ENCODE peak calls at places on chromosomes 3 and 15, in seven cellular contexts. A, Y, I, T, F, K and J are unnamed samples.

GRCh38 chr3:71854096-71854495 is 69.1 kb upstream of the PROK2 start:
- DNase-seq in A (no peak), Y (no peak), I (no peak), T (no peak), F (no peak), K (no peak), J (no peak)

GRCh38 chr3:196994056-196994455 is 25.4 kb upstream of the PIGZ start:
- DNase-seq in A (no peak), Y (no peak), I (no peak), T (no peak), F (no peak), K (no peak), J (no peak)

GRCh38 chr3:123642182-123642956 is 57.5 kb upstream of the HACD2 start:
- DNase-seq in A (peak), Y (peak), I (peak), T (peak), F (peak), K (peak), J (peak)

GRCh38 chr3:128544190-128544589 is 51.2 kb upstream of the GATA2 start:
- DNase-seq in A (no peak), Y (no peak), I (no peak), T (no peak), F (no peak), K (no peak), J (no peak)

GRCh38 chr3:81645248-81645647 is 116.2 kb downstream of the GBE1 start:
- DNase-seq in A (no peak), Y (no peak), I (no peak), T (no peak), F (no peak), K (no peak), J (no peak)

GRCh38 chr3:70933105-70933810 is 620.8 kb upstream of the MDFIC2 start:
- DNase-seq in A (no peak), Y (no peak), I (no peak), T (no peak), F (no peak), K (no peak), J (no peak)

GRCh38 chr3:57227930-57228733 is 603 bp downstream of the APPL1 start:
- DNase-seq in A (peak), Y (peak), I (peak), T (no peak), F (peak), K (peak), J (peak)

GRCh38 chr3:4162132-4162531 is 141.0 kb upstream of the SETMAR start:
- DNase-seq in A (no peak), Y (peak), I (no peak), T (no peak), F (peak), K (no peak), J (no peak)

GRCh38 chr15:94671845-94672524 is 440.6 kb downstream of the MCTP2 start:
- DNase-seq in A (no peak), Y (no peak), I (no peak), T (no peak), F (peak), K (no peak), J (peak)

GRCh38 chr15:36914466-36914865 is 185.9 kb downstream of the MEIS2 start:
- DNase-seq in A (no peak), Y (peak), I (no peak), T (no peak), F (no peak), K (no peak), J (no peak)

GRCh38 chr15:71532994-71533393 is 277.4 kb upstream of the NR2E3 start:
- DNase-seq in A (no peak), Y (no peak), I (no peak), T (no peak), F (no peak), K (peak), J (peak)

GRCh38 chr3:100216713-100217112 is 44.1 kb upstream of the TBC1D23 start:
- DNase-seq in A (no peak), Y (no peak), I (no peak), T (no peak), F (no peak), K (no peak), J (no peak)

GRCh38 chr3:132535575-132536441 is 61.3 kb upstream of the ACKR4 start:
- DNase-seq in A (peak), Y (peak), I (peak), T (peak), F (peak), K (peak), J (peak)

GRCh38 chr3:22959593-22959992 is 243.5 kb upstream of the UBE2E2 start:
- DNase-seq in A (no peak), Y (no peak), I (no peak), T (no peak), F (no peak), K (no peak), J (no peak)

GRCh38 chr3:146125946-146126345 is 35.0 kb downstream of the PLOD2 start:
- DNase-seq in A (no peak), Y (no peak), I (no peak), T (peak), F (peak), K (peak), J (no peak)